ENCODE peak calls at places on chromosome 1, in four cellular contexts. One of them, this sample, is unnamed.

GRCh38 chr1:205943245-205943644 is at the start of gene SLC26A9:
- DNase-seq in K562: peak
- DNase-seq in SK-N-SH: no peak
- DNase-seq in HCT116: no peak
- DNase-seq in this sample: no peak

GRCh38 chr1:101276818-101277217 is 40.0 kb downstream of the S1PR1 start:
- DNase-seq in K562: no peak
- DNase-seq in HCT116: no peak
- DNase-seq in SK-N-SH: no peak
- DNase-seq in this sample: no peak

GRCh38 chr1:180229483-180230415 is at the start of gene LHX4:
- DNase-seq in SK-N-SH: peak
- DNase-seq in HCT116: no peak
- DNase-seq in K562: peak
- DNase-seq in this sample: no peak

GRCh38 chr1:29122662-29122986 is 1.1 kb downstream of the TMEM200B start:
- DNase-seq in HCT116: no peak
- DNase-seq in SK-N-SH: peak
- DNase-seq in K562: no peak
- DNase-seq in this sample: no peak

GRCh38 chr1:110916669-110917306 is 43.8 kb downstream of the CD53 start:
- DNase-seq in SK-N-SH: no peak
- DNase-seq in HCT116: peak
- DNase-seq in K562: peak
- DNase-seq in this sample: peak

GRCh38 chr1:59738152-59738551 is 76.6 kb upstream of the HOOK1 start:
- DNase-seq in K562: no peak
- DNase-seq in SK-N-SH: no peak
- DNase-seq in HCT116: no peak
- DNase-seq in this sample: peak

GRCh38 chr1:215109171-215109570 is 26.6 kb downstream of the KCNK2 start:
- DNase-seq in K562: no peak
- DNase-seq in HCT116: no peak
- DNase-seq in SK-N-SH: no peak
- DNase-seq in this sample: no peak

GRCh38 chr1:222105393-222105737 is 363.5 kb upstream of the DUSP10 start:
- DNase-seq in SK-N-SH: no peak
- DNase-seq in HCT116: peak
- DNase-seq in K562: no peak
- DNase-seq in this sample: peak

GRCh38 chr1:71269823-71270222 is 189.0 kb upstream of the ZRANB2 start:
- DNase-seq in K562: no peak
- DNase-seq in SK-N-SH: no peak
- DNase-seq in HCT116: no peak
- DNase-seq in this sample: no peak

GRCh38 chr1:184773762-184774320 is 19.2 kb upstream of the EDEM3 start:
- DNase-seq in K562: no peak
- DNase-seq in SK-N-SH: no peak
- DNase-seq in HCT116: no peak
- DNase-seq in this sample: no peak

GRCh38 chr1:228288536-228289238 is 80.8 kb downstream of the OBSCN start:
- DNase-seq in HCT116: no peak
- DNase-seq in K562: no peak
- DNase-seq in SK-N-SH: no peak
- DNase-seq in this sample: no peak

GRCh38 chr1:222919478-222919865 is 104.6 kb downstream of the DISP1 start:
- DNase-seq in HCT116: no peak
- DNase-seq in K562: no peak
- DNase-seq in SK-N-SH: no peak
- DNase-seq in this sample: no peak

DNA sequence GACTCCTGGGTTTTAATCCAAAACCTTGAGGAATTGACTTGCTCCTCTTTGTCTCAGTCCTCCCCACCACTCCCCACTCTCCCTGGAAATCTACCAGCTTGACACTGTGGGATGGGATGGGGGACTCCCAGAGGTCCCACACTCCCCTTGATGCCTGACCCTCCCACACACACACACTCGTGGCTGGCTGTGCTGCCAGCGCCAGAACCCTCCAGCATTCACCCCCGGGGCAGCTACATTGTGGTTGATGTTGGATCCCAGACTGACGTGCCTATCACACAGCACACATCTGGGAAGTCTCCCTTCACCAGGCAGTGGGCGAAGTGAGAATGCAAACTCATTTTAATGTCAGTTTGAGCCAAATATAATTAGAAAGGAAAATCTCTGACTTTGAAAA is 10.0 kb downstream of the KIRREL1 start:
- DNase-seq in K562: no peak
- DNase-seq in HCT116: no peak
- DNase-seq in SK-N-SH: no peak
- DNase-seq in this sample: no peak
- TF ChIP-seq ZBTB33 in K562: no peak
- TF ChIP-seq ZBTB33 in HCT116: no peak
- TF ChIP-seq ZBTB33 in SK-N-SH: no peak
- TF ChIP-seq ZBTB33 in this sample: no peak

GRCh38 chr1:153509729-153510354 is 25.9 kb downstream of the S100A6 start:
- DNase-seq in K562: peak
- DNase-seq in SK-N-SH: peak
- DNase-seq in HCT116: no peak
- DNase-seq in this sample: peak
- TF ChIP-seq ZBTB33 in K562: peak
- TF ChIP-seq ZBTB33 in SK-N-SH: no peak
- TF ChIP-seq ZBTB33 in HCT116: no peak
- TF ChIP-seq ZBTB33 in this sample: peak

DNA sequence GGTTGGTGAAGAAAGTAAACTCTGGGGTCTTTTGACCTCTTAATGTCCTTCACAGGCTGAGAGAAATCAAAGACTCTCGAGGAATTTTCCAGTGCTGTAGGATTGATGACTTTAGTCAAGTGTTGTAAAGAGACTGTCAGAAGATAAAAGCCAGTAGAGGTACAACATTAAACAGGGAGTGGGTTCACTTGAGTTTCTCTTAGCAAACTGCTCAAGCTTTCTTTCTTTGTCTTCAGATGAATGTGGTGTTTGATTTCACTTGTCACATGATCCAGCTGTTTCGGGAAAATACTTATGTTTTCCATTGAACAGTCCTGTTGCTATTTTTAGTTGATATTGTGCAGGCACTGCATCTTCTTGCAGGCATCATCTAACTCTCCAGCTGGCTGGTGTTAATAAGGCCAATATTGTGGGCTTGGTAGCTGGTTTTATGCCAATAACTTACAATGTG is 45.6 kb downstream of the XCL2 start:
- DNase-seq in HCT116: no peak
- DNase-seq in K562: no peak
- DNase-seq in SK-N-SH: no peak
- DNase-seq in this sample: no peak
- TF ChIP-seq ZBTB33 in HCT116: no peak
- TF ChIP-seq ZBTB33 in K562: no peak
- TF ChIP-seq ZBTB33 in SK-N-SH: no peak
- TF ChIP-seq ZBTB33 in this sample: no peak

GRCh38 chr1:99942723-99943122 is 27.1 kb upstream of the SLC35A3 start:
- DNase-seq in SK-N-SH: no peak
- DNase-seq in HCT116: no peak
- DNase-seq in K562: no peak
- DNase-seq in this sample: no peak

GRCh38 chr1:99945174-99945573 is 24.6 kb upstream of the SLC35A3 start:
- DNase-seq in K562: no peak
- DNase-seq in HCT116: no peak
- DNase-seq in SK-N-SH: no peak
- DNase-seq in this sample: no peak

GRCh38 chr1:99943238-99943794 is 26.5 kb upstream of the SLC35A3 start:
- DNase-seq in K562: no peak
- DNase-seq in SK-N-SH: no peak
- DNase-seq in HCT116: no peak
- DNase-seq in this sample: peak
- TF ChIP-seq ZBTB33 in K562: no peak
- TF ChIP-seq ZBTB33 in SK-N-SH: no peak
- TF ChIP-seq ZBTB33 in HCT116: no peak
- TF ChIP-seq ZBTB33 in this sample: no peak

This sample was measured in HepG2.